ENCODE peak calls at places on chromosomes 16 and 17, in six cellular contexts. V, H, U, T, D and P are unnamed samples.

GRCh38 chr17:76254275-76254674 is 10.9 kb upstream of the UBALD2 start:
- DNase-seq in V (no peak), H (no peak), U (no peak), T (no peak), D (no peak), P (no peak)

GRCh38 chr17:73436966-73437365 is 125.2 kb upstream of the CDC42EP4 start:
- DNase-seq in V (no peak), H (no peak), U (no peak), T (no peak), D (peak), P (no peak)

GRCh38 chr17:18259621-18260331 is 686 bp upstream of the MIEF2 start:
- DNase-seq in V (no peak), H (peak), U (no peak), T (peak), D (peak), P (no peak)

GRCh38 chr16:5916711-5917191 is 819.2 kb upstream of the EEF2KMT start:
- DNase-seq in V (no peak), H (peak), U (no peak), T (no peak), D (peak), P (no peak)

GRCh38 chr17:34578016-34578415 is 1.4 kb upstream of the TMEM132E start:
- DNase-seq in V (no peak), H (no peak), U (no peak), T (no peak), D (peak), P (no peak)

GRCh38 chr17:292531-293382 is 59.9 kb downstream of the RPH3AL start:
- DNase-seq in V (peak), H (no peak), U (no peak), T (no peak), D (no peak), P (no peak)

GRCh38 chr16:84095466-84095865 is 21.3 kb downstream of the MBTPS1 start:
- DNase-seq in V (no peak), H (no peak), U (no peak), T (no peak), D (no peak), P (no peak)

GRCh38 chr17:82787081-82787848 is 35.4 kb downstream of the TBCD start:
- DNase-seq in V (no peak), H (peak), U (no peak), T (peak), D (no peak), P (no peak)

GRCh38 chr17:19386974-19387920 is at the start of gene MFAP4:
- DNase-seq in V (peak), H (no peak), U (no peak), T (peak), D (no peak), P (no peak)

GRCh38 chr16:81060576-81061306 is 16.3 kb downstream of the C16orf46 start:
- DNase-seq in V (no peak), H (no peak), U (no peak), T (no peak), D (no peak), P (no peak)

GRCh38 chr16:79132745-79133144 is 467.8 kb downstream of the MAF start:
- DNase-seq in V (peak), H (no peak), U (no peak), T (no peak), D (no peak), P (no peak)

GRCh38 chr17:57340160-57340981 is 84.0 kb downstream of the MSI2 start:
- DNase-seq in V (no peak), H (no peak), U (no peak), T (no peak), D (no peak), P (no peak)

GRCh38 chr16:87648236-87648635 is 45.9 kb downstream of the JPH3 start:
- DNase-seq in V (no peak), H (no peak), U (no peak), T (peak), D (peak), P (no peak)

GRCh38 chr16:85313541-85314208 is 201.4 kb upstream of the CIBAR2 start:
- DNase-seq in V (no peak), H (peak), U (no peak), T (peak), D (no peak), P (no peak)

GRCh38 chr17:80870401-80870800 is 121.2 kb upstream of the CHMP6 start:
- DNase-seq in V (no peak), H (no peak), U (no peak), T (no peak), D (no peak), P (no peak)